ENCODE peak calls at places on chromosomes 16 and 17, in four cellular contexts. C is H1, H is GM12878, F is K562. P is an unnamed sample. For H3K79me2, the result is how much of the 10 kb centered on the place peaks cover.

GRCh38 chr16:65254144-65254543 is 132.3 kb upstream of the CDH11 start:
- DNase-seq in C (no peak), F (no peak), H (no peak), P (no peak)

GRCh38 chr17:5121186-5121841 is 5.5 kb downstream of the USP6 start:
- DNase-seq in C (no peak), F (no peak), H (no peak), P (no peak)

GRCh38 chr16:58046054-58046881 is 20.7 kb downstream of the MMP15 start:
- DNase-seq in F (no peak), C (no peak), H (no peak), P (no peak)

GRCh38 chr16:30895592-30896202 is 717 bp upstream of the CTF1 start:
- DNase-seq in C (no peak), H (no peak), F (peak), P (peak)

GRCh38 chr16:78967948-78968347 is 632.6 kb downstream of the MAF start:
- DNase-seq in F (no peak), C (no peak), H (no peak), P (no peak)

GRCh38 chr17:39903158-39903884 is 15.1 kb downstream of the GSDMB start:
- DNase-seq in C (no peak), H (no peak), F (peak), P (no peak)

GRCh38 chr16:66890796-66891195 is 10.5 kb downstream of the PDP2 start:
- DNase-seq in C (no peak), H (no peak), F (no peak), P (no peak)

GRCh38 chr17:60138769-60139437 is 10.9 kb upstream of the CA4 start:
- DNase-seq in F (no peak), H (no peak), C (peak), P (no peak)

GRCh38 chr16:73354426-73354825 is 306.5 kb upstream of the ZFHX3 start:
- DNase-seq in F (no peak), H (no peak), C (no peak), P (no peak)

GRCh38 chr17:78114831-78115723 is 13.5 kb downstream of the TMC6 start:
- DNase-seq in F (no peak), H (no peak), C (no peak), P (no peak)

GRCh38 chr17:82217530-82218204 is 5.0 kb upstream of the CCDC57 start:
- DNase-seq in H (no peak), C (no peak), F (peak), P (no peak)

GRCh38 chr16:68237243-68238028 is 1.5 kb upstream of the ESRP2 start:
- DNase-seq in H (peak), C (peak), F (peak), P (peak)

GRCh38 chr17:61482467-61482866 is 30.2 kb downstream of the TBX4 start:
- DNase-seq in C (no peak), H (no peak), F (no peak), P (no peak)

GRCh38 chr16:50669741-50670140 is 11.4 kb downstream of the SNX20 start:
- DNase-seq in H (no peak), C (no peak), F (no peak), P (no peak)

GRCh38 chr17:5769936-5770335 is 185.6 kb upstream of the NLRP1 start:
- DNase-seq in H (no peak), C (no peak), F (no peak), P (no peak)

GRCh38 chr16:59633996-59634579 is 900.0 kb upstream of the GOT2 start:
- DNase-seq in F (no peak), C (no peak), H (no peak), P (no peak)

GRCh38 chr17:71203953-71204352 is 916.9 kb upstream of the SOX9 start:
- DNase-seq in H (no peak), C (no peak), F (no peak), P (no peak)

GRCh38 chr17:71202449-71202848 is 918.4 kb upstream of the SOX9 start:
- DNase-seq in F (no peak), H (no peak), C (no peak), P (no peak)

GRCh38 chr17:71213936-71214335 is 906.9 kb upstream of the SOX9 start:
- DNase-seq in H (no peak), C (no peak), F (no peak), P (no peak)

DNA sequence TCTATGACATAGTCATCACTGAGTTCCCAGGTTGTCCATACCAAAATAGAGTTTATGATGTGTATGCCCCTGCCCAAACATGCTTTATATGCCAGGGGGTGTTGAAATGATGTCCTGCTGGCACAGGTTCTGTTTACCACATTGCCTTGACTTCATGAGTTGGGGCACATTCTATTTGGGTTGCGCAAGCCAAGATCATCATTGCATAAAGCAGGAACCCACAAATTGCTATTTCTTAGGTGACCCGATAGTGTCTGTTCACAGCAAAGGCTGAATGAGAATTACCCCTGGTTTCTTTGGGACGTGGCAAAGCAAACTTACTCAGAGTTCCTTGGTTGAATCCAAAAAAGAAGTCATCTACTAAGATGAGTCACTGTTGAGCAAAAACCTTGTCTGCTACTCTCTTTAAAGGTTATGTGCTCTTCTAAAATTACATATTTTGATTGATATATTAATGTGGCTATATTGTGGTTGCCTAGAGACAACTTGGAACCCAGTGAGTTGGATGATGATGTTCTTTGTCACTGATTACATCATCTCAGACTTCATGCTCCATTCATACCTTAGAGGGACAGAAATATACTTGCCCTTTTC is 912.6 kb upstream of the SOX9 start:
- DNase-seq in F (no peak), H (no peak), C (no peak), P (no peak)
- TF ChIP-seq EGR1 in F (no peak), H (no peak), C (no peak), P (no peak)

GRCh38 chr16:84481051-84481735 is 23.3 kb downstream of the MEAK7 start:
- DNase-seq in H (no peak), F (no peak), C (peak), P (no peak)

GRCh38 chr16:84479716-84480450 is 24.6 kb downstream of the MEAK7 start:
- DNase-seq in F (no peak), H (no peak), C (no peak), P (no peak)

GRCh38 chr16:84475643-84476240 is 28.7 kb downstream of the MEAK7 start:
- DNase-seq in F (no peak), H (no peak), C (peak), P (no peak)

GRCh38 chr16:84477661-84478060 is 26.8 kb downstream of the MEAK7 start:
- DNase-seq in F (no peak), C (peak), H (no peak), P (no peak)

DNA sequence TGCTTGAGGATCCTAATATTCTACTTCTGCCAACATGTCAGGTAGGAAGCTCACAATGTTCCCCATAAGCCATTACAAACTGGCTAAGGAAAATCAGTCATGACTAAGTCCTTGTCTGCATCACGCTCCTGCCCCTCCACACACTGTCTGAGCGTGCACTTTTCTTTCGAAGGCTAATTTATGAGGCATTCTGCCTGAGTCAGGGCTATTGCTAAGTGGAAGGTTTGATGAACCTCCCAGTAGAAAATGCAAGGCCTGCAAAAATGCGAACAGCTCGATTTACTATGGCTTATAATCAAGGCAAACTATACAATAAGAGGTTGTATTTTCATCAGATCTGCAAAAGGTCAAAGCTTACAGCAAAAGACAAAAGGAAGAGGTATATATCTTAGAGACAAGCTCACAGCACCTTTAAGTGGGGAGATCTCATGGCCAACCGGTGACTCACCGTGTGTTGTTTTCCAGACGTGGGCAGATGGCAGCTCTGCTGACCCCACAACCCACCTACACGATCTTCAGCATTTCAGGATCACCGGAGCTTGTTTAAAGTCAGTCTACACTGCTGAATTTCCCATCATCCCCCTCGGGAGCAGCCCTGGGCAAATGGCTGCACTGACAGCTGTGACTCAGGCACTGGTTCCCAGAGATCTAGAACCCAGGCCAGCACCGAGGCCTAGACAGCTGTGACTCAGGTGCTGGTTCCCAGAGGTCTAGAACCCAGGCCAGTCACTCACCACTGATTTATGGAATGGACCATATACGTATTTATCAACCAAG is 26.1 kb downstream of the MEAK7 start:
- DNase-seq in F (no peak), H (no peak), C (peak), P (no peak)
- TF ChIP-seq YY1 in F (no peak), H (no peak), C (no peak), P (no peak)

DNA sequence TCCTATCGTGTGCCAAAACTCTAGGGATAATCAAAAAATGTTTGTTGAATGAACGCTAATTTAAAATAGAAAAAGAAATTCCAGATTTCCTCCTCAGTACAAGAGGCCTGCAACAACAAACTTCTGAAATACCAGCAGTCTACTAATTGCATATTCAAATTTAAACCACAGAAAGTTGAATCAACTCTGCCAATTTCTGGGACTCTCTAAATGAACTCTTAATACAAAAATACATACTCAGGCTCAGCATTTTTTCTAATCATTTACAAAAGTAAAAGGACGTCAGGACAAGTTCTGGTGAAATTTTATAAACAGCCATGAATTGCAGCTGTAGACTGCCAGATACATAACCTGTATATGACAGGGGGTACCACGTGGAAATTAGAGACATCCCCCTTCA is 49.0 kb downstream of the KANSL1 start:
- DNase-seq in C (no peak), H (no peak), F (no peak), P (no peak)
- H3K79me2 ChIP-seq in C (under half), H (half or more), F (half or more), P (half or more)

GRCh38 chr17:7528842-7529241 is 20.0 kb upstream of the TNFSF12 start:
- DNase-seq in H (no peak), F (no peak), C (no peak), P (no peak)

GRCh38 chr17:7523033-7523432 is 25.8 kb upstream of the TNFSF12 start:
- DNase-seq in H (no peak), C (peak), F (peak), P (peak)
- TF ChIP-seq EGR1 in H (no peak), C (no peak), F (no peak), P (no peak)

GRCh38 chr17:57580055-57580739 is 164.9 kb downstream of the CCDC182 start:
- DNase-seq in F (no peak), H (no peak), C (no peak), P (no peak)
- TF ChIP-seq YY1 in F (no peak), H (no peak), C (no peak), P (no peak)

GRCh38 chr16:12024429-12024828 is 47.9 kb downstream of the SNX29 start:
- DNase-seq in C (no peak), F (no peak), H (no peak), P (no peak)
- H3K79me2 ChIP-seq in C (under half), F (under half), H (under half), P (under half)

GRCh38 chr17:75983501-75984181 is 4.6 kb downstream of the TEN1 start:
- DNase-seq in F (peak), C (peak), H (no peak), P (no peak)
- TF ChIP-seq EGR1 in F (peak), C (no peak), H (no peak), P (no peak)

DNA sequence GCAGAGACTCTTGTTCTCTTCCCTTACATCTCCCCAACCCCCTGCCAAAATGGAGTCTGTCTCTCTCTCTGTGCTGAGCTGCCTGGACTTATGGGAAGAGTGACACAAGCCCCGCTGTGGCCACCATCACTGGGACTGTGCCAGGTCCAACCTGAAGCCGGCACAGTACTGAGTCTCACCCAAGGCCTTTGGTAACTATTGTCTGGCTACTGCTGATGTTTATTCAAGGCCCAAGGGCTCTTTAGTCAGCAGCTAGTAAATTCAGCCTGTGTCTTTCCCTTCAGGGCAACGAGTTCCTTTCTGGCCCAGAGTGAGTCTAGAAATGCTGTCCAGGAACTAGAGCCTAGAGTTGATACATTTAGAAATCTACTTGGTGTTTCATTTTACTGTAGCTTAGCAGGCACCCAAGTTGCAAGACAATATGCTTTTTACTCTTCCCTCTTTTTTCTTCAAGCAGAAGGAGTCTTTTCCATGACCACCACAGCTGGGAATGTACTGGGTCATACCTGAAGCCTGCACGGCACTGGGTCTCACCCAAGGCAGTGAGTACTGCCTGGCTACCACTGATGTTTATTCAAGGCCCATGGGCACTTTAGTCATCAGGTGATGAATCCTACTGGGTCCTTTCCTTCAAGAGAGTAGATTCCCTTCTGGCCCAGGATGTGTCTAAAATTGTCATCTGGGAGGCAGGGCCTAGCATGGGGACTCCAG is 17.7 kb downstream of the EFCAB5 start:
- DNase-seq in H (no peak), F (no peak), C (no peak), P (no peak)
- TF ChIP-seq YY1 in H (no peak), F (no peak), C (no peak), P (no peak)

DNA sequence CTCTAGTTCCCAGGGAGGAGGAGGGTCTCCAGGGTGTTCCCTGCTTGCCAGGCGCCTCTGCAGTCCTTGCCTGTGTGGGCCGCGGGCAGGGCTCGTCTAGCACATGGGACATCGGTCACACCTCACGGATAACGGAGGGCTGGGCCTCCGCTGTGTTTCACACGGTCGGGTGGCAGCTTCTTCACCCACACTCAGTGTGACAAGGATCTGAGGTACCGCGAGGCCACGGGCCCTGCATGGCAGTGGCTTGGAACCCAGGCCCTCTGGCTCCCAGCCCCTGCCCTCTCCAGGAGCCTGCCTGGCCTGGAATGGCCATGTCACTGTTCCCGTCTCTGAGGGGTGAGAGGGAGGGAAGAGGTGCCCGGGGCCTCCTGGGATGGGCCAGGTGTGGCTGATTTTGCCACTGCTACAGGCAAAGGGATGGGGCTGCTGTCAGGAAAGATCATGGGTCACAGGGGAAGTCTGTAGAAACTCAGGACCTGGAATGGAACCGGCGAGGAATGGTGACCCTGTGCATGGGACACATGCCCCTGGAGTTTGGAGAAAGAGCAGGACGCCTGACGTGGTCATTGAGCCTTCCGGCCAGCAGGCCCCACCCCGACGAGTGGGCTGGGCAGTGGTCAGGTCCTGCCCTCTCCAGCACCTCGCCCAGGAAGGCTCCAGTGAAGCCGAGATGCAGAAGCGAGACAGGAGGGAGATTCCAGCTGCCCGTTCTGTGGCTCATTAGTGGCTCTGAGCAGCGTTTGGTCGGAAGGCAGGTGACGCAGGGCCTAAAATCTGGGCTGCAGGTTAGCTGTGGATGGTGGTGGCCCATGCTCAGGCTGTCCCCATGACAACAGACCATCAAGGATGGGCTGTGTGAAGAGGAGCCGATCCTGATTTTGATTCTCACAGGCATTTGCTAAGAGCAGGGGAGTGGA is 76.5 kb upstream of the GSE1 start:
- DNase-seq in F (no peak), H (no peak), C (no peak), P (no peak)
- H3K79me2 ChIP-seq in F (half or more), H (under half), C (under half), P (under half)

GRCh38 chr17:27585792-27586191 is 45.2 kb upstream of the LGALS9 start:
- DNase-seq in H (no peak), F (no peak), C (no peak), P (no peak)
- TF ChIP-seq EGR1 in H (no peak), F (no peak), C (no peak), P (no peak)

P was measured in HCT116.